ENCODE peak calls at places on chromosome 1, in four cellular contexts. O is SK-N-SH, B is HepG2, U is HCT116. Y is an unnamed sample.

GRCh38 chr1:236142358-236143103 is at the start of gene GPR137B:
- DNase-seq in O (peak), B (no peak), U (no peak), Y (peak)

GRCh38 chr1:162753998-162754585 is 36.4 kb upstream of the HSD17B7 start:
- DNase-seq in O (no peak), B (no peak), U (no peak), Y (no peak)

GRCh38 chr1:48873944-48874343 is 97.3 kb upstream of the BEND5 start:
- DNase-seq in O (no peak), B (no peak), U (no peak), Y (no peak)

GRCh38 chr1:211619033-211619996 is 40.4 kb upstream of the SLC30A1 start:
- DNase-seq in U (no peak), B (peak), O (no peak), Y (no peak)

GRCh38 chr1:54180666-54181360 is 19.0 kb downstream of the CYB5RL start:
- DNase-seq in U (no peak), B (no peak), O (no peak), Y (no peak)

GRCh38 chr1:90724926-90725325 is 7.8 kb upstream of the BARHL2 start:
- DNase-seq in U (no peak), B (no peak), O (no peak), Y (no peak)

GRCh38 chr1:53057134-53057533 is 4.9 kb upstream of the PODN start:
- DNase-seq in B (no peak), U (no peak), O (no peak), Y (no peak)

GRCh38 chr1:54172614-54173312 is 20.0 kb upstream of the CDCP2 start:
- DNase-seq in O (no peak), U (no peak), B (no peak), Y (no peak)

GRCh38 chr1:178684542-178685000 is 40.5 kb upstream of the RALGPS2 start:
- DNase-seq in B (peak), U (peak), O (no peak), Y (no peak)

GRCh38 chr1:203934651-203935050 is 73.3 kb downstream of the SNRPE start:
- DNase-seq in O (no peak), U (no peak), B (no peak), Y (no peak)

GRCh38 chr1:25794325-25794724 is 5.7 kb upstream of the SELENON start:
- DNase-seq in B (no peak), O (no peak), U (no peak), Y (no peak)

GRCh38 chr1:202010042-202011015 is at the start of gene ELF3:
- DNase-seq in U (peak), O (no peak), B (peak), Y (peak)

GRCh38 chr1:174021611-174022079 is 512 bp downstream of the RC3H1 start:
- DNase-seq in O (peak), B (peak), U (no peak), Y (peak)

GRCh38 chr1:36583080-36583479 is 100.4 kb upstream of the CSF3R start:
- DNase-seq in B (no peak), U (no peak), O (no peak), Y (no peak)

GRCh38 chr1:155106862-155107261 is 20.8 kb upstream of the EFNA1 start:
- DNase-seq in B (no peak), U (no peak), O (no peak), Y (no peak)

GRCh38 chr1:158025576-158026230 is 32.3 kb downstream of the KIRREL1 start:
- DNase-seq in O (no peak), B (no peak), U (no peak), Y (no peak)

DNA sequence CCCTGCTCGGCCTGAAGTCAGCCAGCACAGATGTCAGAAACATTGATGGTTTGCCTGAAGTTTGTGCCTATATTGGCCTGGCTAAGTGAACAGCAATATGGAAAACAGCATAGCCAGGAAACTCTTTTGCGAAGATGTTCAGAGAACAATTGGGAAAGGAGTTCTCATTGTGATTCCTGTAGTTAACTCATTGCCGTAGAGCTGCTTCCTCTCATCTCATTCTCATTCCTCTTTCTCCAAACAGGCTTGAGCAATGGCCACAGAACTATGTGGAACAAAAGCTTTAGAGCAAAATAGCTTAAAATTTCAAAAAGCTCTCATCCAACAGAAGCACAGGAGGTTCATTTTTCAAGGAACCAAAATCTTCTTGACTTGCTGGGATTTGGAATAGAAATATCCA is 96.5 kb downstream of the ASTN1 start:
- DNase-seq in B (no peak), U (no peak), O (no peak), Y (no peak)
- TF ChIP-seq JUND in B (no peak), U (no peak), O (no peak), Y (no peak)

GRCh38 chr1:81327103-81327728 is 473.5 kb upstream of the ADGRL2 start:
- DNase-seq in B (no peak), U (no peak), O (no peak), Y (no peak)
- TF ChIP-seq JUND in B (no peak), U (no peak), O (no peak), Y (no peak)

GRCh38 chr1:117883620-117884019 is 45.8 kb downstream of the GDAP2 start:
- DNase-seq in B (no peak), U (no peak), O (no peak), Y (no peak)

GRCh38 chr1:117890452-117890851 is 39.0 kb downstream of the GDAP2 start:
- DNase-seq in O (no peak), U (no peak), B (no peak), Y (no peak)

DNA sequence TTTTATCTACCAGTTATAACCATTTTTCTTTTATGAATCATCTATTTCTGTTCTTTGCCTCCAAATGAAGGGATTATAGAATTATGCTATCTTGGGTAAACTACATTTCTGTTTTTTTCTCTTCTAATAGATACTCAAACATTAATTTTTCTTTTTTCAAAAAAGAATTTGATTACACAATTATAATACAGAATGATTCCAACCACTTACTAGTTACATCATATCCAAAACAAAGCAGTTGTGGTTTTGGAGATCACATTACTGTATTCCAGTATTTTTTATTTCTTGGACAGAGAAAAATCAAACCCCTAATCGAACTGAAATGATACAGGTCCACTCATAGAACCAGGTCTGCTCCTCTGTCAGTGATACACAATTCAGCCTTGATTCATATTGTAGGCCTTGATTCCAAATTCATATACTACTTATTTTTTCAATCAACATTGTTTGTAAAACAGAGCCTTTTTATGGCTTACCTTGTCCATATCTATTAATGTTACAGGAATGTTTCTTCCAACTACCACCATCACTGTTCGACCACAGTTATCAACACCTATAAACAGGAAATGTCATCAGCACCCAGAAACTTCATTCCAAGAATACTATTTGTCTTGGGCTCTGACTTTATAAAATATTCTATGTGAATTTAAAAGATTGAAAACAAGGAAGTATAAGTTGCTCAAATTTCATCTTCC is 43.2 kb downstream of the GDAP2 start:
- DNase-seq in U (no peak), B (no peak), O (no peak), Y (no peak)
- TF ChIP-seq JUND in U (no peak), B (no peak), O (no peak), Y (no peak)

DNA sequence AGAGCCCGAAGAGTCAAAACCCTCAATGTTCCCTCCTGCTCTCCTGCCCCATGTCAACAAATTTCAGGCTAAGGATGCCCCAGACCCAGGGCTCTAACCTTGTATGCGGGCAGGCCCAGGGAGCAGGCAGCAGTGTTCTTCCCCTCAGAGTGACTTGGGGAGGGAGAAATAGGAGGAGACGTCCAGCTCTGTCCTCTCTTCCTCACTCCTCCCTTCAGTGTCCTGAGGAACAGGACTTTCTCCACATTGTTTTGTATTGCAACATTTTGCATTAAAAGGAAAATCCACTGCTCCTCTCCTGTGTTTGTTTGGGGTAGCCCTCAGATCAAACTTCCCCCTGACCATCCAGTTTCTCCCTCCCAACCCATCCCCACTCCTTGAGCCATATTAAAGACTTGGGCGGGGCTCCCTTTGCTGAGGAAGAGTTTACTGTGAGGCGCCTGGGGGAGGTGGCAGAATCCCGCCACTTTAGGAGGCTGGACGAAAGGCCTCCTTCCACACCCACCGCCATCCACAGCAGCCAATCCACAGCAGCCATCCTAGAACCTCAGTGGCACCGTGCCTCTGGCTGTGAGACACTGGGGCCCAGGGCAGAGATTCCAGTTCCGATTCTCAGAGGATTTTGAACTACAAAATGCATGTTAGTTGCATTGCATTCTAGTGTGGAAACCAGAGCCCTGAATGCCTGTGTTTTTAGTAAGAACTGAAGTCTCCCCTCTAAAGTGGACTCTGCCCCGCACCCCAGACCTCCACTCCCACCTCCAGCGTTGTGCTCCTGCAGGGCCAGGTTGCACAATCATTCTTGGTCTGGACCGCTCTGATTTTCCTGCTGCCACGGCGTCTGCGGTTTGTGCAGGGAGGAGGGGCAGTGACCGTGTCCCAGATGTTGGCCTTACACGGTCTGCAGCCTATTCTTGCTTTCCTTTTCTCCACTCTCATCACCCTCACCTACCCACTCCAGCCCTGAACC is 3.0 kb downstream of the OLFML3 start:
- DNase-seq in B (peak), O (peak), U (no peak), Y (peak)
- TF ChIP-seq JUND in B (no peak), O (no peak), U (no peak), Y (no peak)

GRCh38 chr1:39681999-39682398 is 9.2 kb downstream of the HPCAL4 start:
- DNase-seq in B (no peak), O (no peak), U (no peak), Y (no peak)

GRCh38 chr1:39685071-39685470 is 6.2 kb downstream of the HPCAL4 start:
- DNase-seq in O (no peak), U (no peak), B (no peak), Y (no peak)

GRCh38 chr1:39684313-39684664 is 6.9 kb downstream of the HPCAL4 start:
- DNase-seq in O (no peak), U (no peak), B (no peak), Y (no peak)

GRCh38 chr1:39681294-39681693 is 9.4 kb upstream of the NT5C1A start:
- DNase-seq in O (no peak), U (no peak), B (no peak), Y (no peak)

GRCh38 chr1:39683591-39684312 is 7.5 kb downstream of the HPCAL4 start:
- DNase-seq in B (no peak), U (no peak), O (peak), Y (no peak)
- TF ChIP-seq JUND in B (no peak), U (no peak), O (no peak), Y (no peak)

DNA sequence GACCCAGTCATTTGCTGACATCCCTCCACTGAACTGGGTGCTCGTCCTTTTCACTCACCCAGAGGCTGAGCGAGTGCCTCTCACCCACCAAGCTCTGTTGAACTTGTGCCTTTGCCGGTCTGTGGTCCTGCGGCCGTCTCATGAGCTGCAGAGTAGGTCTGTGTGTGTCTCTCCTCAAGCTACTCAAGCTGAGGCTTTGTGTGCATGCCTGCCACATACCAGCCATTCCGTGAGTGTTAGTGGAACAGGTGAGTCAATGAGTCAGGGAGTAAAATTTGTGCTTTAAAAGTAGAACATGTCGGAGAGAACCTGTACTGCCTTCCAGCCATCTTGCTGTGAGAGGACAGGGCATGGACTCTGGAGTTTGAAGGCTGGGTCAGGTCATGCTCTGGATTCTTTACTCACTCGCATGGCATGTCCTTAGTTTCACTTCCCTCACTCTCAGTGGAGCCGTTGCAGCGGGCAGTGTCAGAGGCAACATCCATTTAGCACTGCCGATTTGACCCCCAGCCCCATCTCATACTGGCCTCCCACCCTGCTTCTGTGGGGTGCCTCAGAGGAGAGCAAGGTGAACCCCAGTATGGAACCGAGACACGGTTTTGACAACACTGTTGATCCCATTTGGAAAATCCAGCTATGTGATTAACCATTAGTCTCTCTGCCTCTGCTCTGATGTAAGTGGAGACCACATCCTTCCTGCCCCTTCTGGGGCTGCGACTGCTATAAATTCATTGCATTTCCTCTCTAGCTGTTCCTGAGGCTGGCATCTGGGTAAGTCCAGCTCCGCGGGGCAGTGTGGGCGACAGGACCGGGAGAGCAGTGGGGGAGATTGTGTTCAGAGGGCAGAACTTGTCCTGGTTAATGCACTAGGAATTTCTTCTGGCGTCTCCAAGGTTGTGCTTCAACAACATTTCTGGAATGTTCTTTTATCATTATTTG is at the start of gene NLRP3:
- DNase-seq in O (no peak), U (no peak), B (peak), Y (peak)
- TF ChIP-seq JUND in O (no peak), U (no peak), B (no peak), Y (no peak)

DNA sequence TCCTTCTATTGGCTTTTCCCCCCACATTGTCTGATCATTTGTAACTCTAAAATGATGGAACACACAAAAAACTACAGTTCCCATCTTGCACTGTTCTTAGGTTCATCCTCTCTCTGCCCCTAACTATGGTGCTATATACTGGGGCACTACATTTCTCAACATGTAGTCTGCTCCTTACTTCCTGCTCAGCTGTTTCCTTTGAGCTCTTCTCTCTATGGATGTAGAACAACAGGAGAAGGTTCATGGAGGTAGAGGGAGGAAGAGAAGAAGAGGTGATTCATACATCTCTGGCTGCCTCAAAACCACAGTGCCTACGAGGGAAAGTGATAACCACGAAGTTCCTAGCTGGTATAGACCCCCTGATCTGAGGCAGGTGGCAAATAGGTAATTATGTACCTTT is 7.0 kb upstream of the C1orf146 start:
- DNase-seq in O (no peak), U (no peak), B (no peak), Y (no peak)
- TF ChIP-seq JUND in O (no peak), U (no peak), B (no peak), Y (no peak)

GRCh38 chr1:168443899-168444298 is 99.9 kb downstream of the XCL2 start:
- DNase-seq in B (no peak), O (no peak), U (no peak), Y (no peak)
- TF ChIP-seq JUND in B (no peak), O (no peak), U (no peak), Y (no peak)

GRCh38 chr1:197686702-197687355 is 88.5 kb downstream of the DENND1B start:
- DNase-seq in O (no peak), U (no peak), B (no peak), Y (no peak)
- TF ChIP-seq JUND in O (no peak), U (no peak), B (no peak), Y (no peak)